ENCODE peak calls at places on chromosomes 6 and 20, in eight cellular contexts. X is NCI-H69, D is neural progenitor cell, T is fibroblast of mammary gland, G is AG04450, U is germinal center, R is endothelial cell, P is fibroblast of villous mesenchyme. J is an unnamed sample.

GRCh38 chr6:137119196-137120104 is 54.0 kb downstream of the IL22RA2 start:
- DNase-seq in X (no peak), D (no peak), T (no peak), G (no peak), U (no peak), R (no peak), P (no peak), J (no peak)

GRCh38 chr20:2507875-2508630 is 662 bp downstream of the ZNF343 start:
- DNase-seq in X (peak; percentile 22), D (no peak), T (peak; percentile 73), G (no peak), U (peak; percentile 33), R (no peak), P (peak; percentile 48), J (no peak)

GRCh38 chr6:87068804-87069203 is 26.1 kb downstream of the CGA start:
- DNase-seq in X (no peak), D (no peak), T (no peak), G (no peak), U (no peak), R (no peak), P (no peak), J (no peak)

GRCh38 chr6:116667620-116668019 is 946 bp downstream of the ZUP1 start:
- DNase-seq in X (no peak), D (no peak), T (no peak), G (no peak), U (peak; percentile 40), R (no peak), P (no peak), J (no peak)

GRCh38 chr20:39897058-39897457 is 792.0 kb downstream of the MAFB start:
- DNase-seq in X (no peak), D (no peak), T (peak; percentile 92), G (peak; percentile 87), U (no peak), R (no peak), P (peak; percentile 59), J (no peak)

GRCh38 chr20:19947611-19948264 is 69.4 kb upstream of the NAA20 start:
- DNase-seq in X (peak; percentile 18), D (no peak), T (peak; percentile 66), G (peak; percentile 86), U (no peak), R (no peak), P (peak; percentile 88), J (peak; percentile 47)

GRCh38 chr20:2446845-2447244 is 23.7 kb downstream of the SNRPB start:
- DNase-seq in X (peak; percentile 65), D (peak; percentile 34), T (no peak), G (no peak), U (no peak), R (no peak), P (no peak), J (no peak)

GRCh38 chr20:8724884-8725283 is 344.0 kb upstream of the PLCB4 start:
- DNase-seq in X (no peak), D (no peak), T (no peak), G (no peak), U (no peak), R (no peak), P (no peak), J (no peak)

GRCh38 chr6:67431076-67431475 is 1204.0 kb upstream of the ADGRB3 start:
- DNase-seq in X (no peak), D (no peak), T (no peak), G (no peak), U (no peak), R (no peak), P (no peak), J (no peak)

GRCh38 chr6:132818404-132819359 is 4.3 kb downstream of the RPS12 start:
- DNase-seq in X (no peak), D (no peak), T (peak; percentile 40), G (no peak), U (no peak), R (no peak), P (peak; percentile 41), J (no peak)

GRCh38 chr6:157893238-157893637 is 70.2 kb downstream of the SNX9 start:
- DNase-seq in X (no peak), D (no peak), T (no peak), G (no peak), U (no peak), R (no peak), P (no peak), J (no peak)

GRCh38 chr6:90088009-90088408 is 193.7 kb downstream of the GJA10 start:
- DNase-seq in X (peak; percentile 13), D (no peak), T (peak; percentile 95), G (peak; percentile 46), U (no peak), R (no peak), P (peak; percentile 85), J (no peak)

GRCh38 chr6:3356056-3356823 is 97.5 kb downstream of the PSMG4 start:
- DNase-seq in X (peak; percentile 86), D (peak; percentile 92), T (peak; percentile 71), G (no peak), U (peak; percentile 87), R (peak; percentile 52), P (no peak), J (peak; percentile 70)

GRCh38 chr20:1577906-1578305 is 20.4 kb upstream of the SIRPD start:
- DNase-seq in X (no peak), D (no peak), T (no peak), G (no peak), U (no peak), R (no peak), P (no peak), J (no peak)

GRCh38 chr6:105798057-105798456 is 288.1 kb upstream of the PRDM1 start:
- DNase-seq in X (no peak), D (no peak), T (peak; percentile 96), G (peak; percentile 38), U (no peak), R (no peak), P (peak; percentile 91), J (no peak)

GRCh38 chr20:32079655-32080109 is 27.6 kb downstream of the HCK start:
- DNase-seq in X (no peak), D (no peak), T (no peak), G (no peak), U (no peak), R (no peak), P (no peak), J (no peak)

GRCh38 chr6:136016228-136017225 is 165.0 kb downstream of the PDE7B start:
- DNase-seq in X (peak; percentile 88), D (no peak), T (peak; percentile 20), G (no peak), U (no peak), R (no peak), P (no peak), J (no peak)

GRCh38 chr20:44993343-44993742 is 27.0 kb downstream of the STK4 start:
- DNase-seq in X (no peak), D (no peak), T (no peak), G (no peak), U (no peak), R (no peak), P (no peak), J (no peak)

GRCh38 chr6:56708810-56709597 is 66.3 kb upstream of the DST start:
- DNase-seq in X (peak; percentile 75), D (peak; percentile 62), T (peak; percentile 81), G (no peak), U (peak; percentile 8), R (no peak), P (peak; percentile 86), J (no peak)

GRCh38 chr6:90184334-90185298 is 112.0 kb downstream of the BACH2 start:
- DNase-seq in X (no peak), D (no peak), T (no peak), G (peak; percentile 46), U (no peak), R (no peak), P (no peak), J (no peak)

GRCh38 chr6:11275598-11275997 is 43.1 kb upstream of the NEDD9 start:
- DNase-seq in X (no peak), D (no peak), T (no peak), G (no peak), U (peak; percentile 15), R (no peak), P (no peak), J (no peak)

GRCh38 chr20:9166153-9166780 is 97.4 kb downstream of the PLCB4 start:
- DNase-seq in X (peak; percentile 93), D (no peak), T (no peak), G (no peak), U (no peak), R (no peak), P (no peak), J (no peak)

GRCh38 chr6:35484921-35485392 is 11.9 kb downstream of the TEAD3 start:
- DNase-seq in X (no peak), D (no peak), T (peak; percentile 51), G (no peak), U (no peak), R (no peak), P (peak; percentile 27), J (no peak)

GRCh38 chr6:109944448-109944847 is 33.7 kb upstream of the GPR6 start:
- DNase-seq in X (peak; percentile 18), D (no peak), T (no peak), G (no peak), U (no peak), R (no peak), P (no peak), J (peak; percentile 39)